ENCODE peak calls at places on chromosomes 16 and 17, in ten cellular contexts. O is colonic mucosa, H is kidney, K is Karpas-422, F is H9, I is neuronal stem cell, Z is adipocyte, T is IMR-90, D is PC-3, R is keratinocyte. W is an unnamed sample.

GRCh38 chr16:81836279-81837054 is 57.4 kb downstream of the PLCG2 start:
- DNase-seq in K (peak), O (no peak), T (no peak), R (no peak), I (no peak), D (no peak), F (no peak), H (no peak), Z (no peak), W (no peak)

GRCh38 chr16:80489173-80489572 is 51.6 kb upstream of the DYNLRB2 start:
- DNase-seq in R (no peak), K (no peak), T (no peak), O (no peak), Z (no peak), F (no peak), H (no peak), D (no peak), I (no peak), W (no peak)

GRCh38 chr17:80604007-80604728 is 59.5 kb downstream of the RPTOR start:
- DNase-seq in D (no peak), T (no peak), R (no peak), I (no peak), K (peak), O (no peak), H (no peak), Z (no peak), F (no peak), W (no peak)

GRCh38 chr16:88681084-88681680 is 5.1 kb downstream of the SNAI3 start:
- DNase-seq in T (no peak), K (peak), R (no peak), O (peak), Z (no peak), F (peak), I (no peak), H (peak), D (peak), W (peak)

GRCh38 chr17:60154616-60155426 is 5.0 kb downstream of the CA4 start:
- DNase-seq in K (no peak), R (no peak), T (peak), Z (peak), I (no peak), H (peak), O (no peak), D (peak), F (peak), W (peak)

GRCh38 chr16:75379911-75380847 is 53.1 kb downstream of the CFDP1 start:
- DNase-seq in D (no peak), Z (no peak), R (no peak), K (peak), O (peak), I (no peak), T (no peak), F (no peak), H (no peak), W (no peak)

GRCh38 chr17:77884967-77885641 is 73.4 kb upstream of the TNRC6C start:
- DNase-seq in T (no peak), O (no peak), H (no peak), F (no peak), D (no peak), I (no peak), K (no peak), Z (no peak), R (no peak), W (no peak)

GRCh38 chr17:45221081-45221996 is at the start of gene FMNL1:
- DNase-seq in H (peak), D (peak), Z (peak), K (no peak), O (peak), I (no peak), T (no peak), F (no peak), R (no peak), W (peak)

GRCh38 chr17:3710951-3711383 is 12.7 kb upstream of the HASPIN start:
- DNase-seq in O (no peak), F (peak), R (no peak), Z (peak), D (peak), T (peak), H (no peak), I (no peak), K (peak), W (no peak)

GRCh38 chr16:86381491-86381890 is 128.8 kb upstream of the FOXF1 start:
- DNase-seq in D (no peak), O (no peak), Z (no peak), R (no peak), T (no peak), I (no peak), K (no peak), F (no peak), H (no peak), W (no peak)

GRCh38 chr16:19748389-19749110 is 30.5 kb downstream of the IQCK start:
- DNase-seq in I (no peak), T (no peak), F (no peak), R (no peak), D (peak), K (no peak), O (no peak), H (no peak), Z (peak), W (no peak)

GRCh38 chr16:69373019-69373418 is 12.8 kb downstream of the TERF2 start:
- DNase-seq in Z (no peak), D (no peak), R (no peak), F (no peak), T (no peak), K (no peak), I (no peak), O (peak), H (no peak), W (no peak)

GRCh38 chr17:45138911-45139532 is 3.5 kb downstream of the ACBD4 start:
- DNase-seq in Z (no peak), F (peak), D (no peak), H (peak), O (no peak), T (no peak), R (no peak), I (no peak), K (no peak), W (peak)

GRCh38 chr17:81054308-81054707 is 19.4 kb downstream of the BAIAP2 start:
- DNase-seq in D (no peak), F (no peak), K (no peak), I (no peak), Z (no peak), R (no peak), O (no peak), T (no peak), H (no peak), W (no peak)

GRCh38 chr16:12925026-12925425 is 23.6 kb downstream of the SHISA9 start:
- DNase-seq in D (no peak), I (no peak), F (no peak), K (no peak), T (no peak), H (no peak), Z (no peak), O (no peak), R (no peak), W (no peak)

GRCh38 chr17:77475012-77475976 is 334.5 kb downstream of the SEC14L1 start:
- DNase-seq in K (no peak), Z (peak), F (no peak), D (no peak), O (no peak), R (no peak), I (no peak), T (peak), H (no peak), W (no peak)

GRCh38 chr16:56478228-56479049 is 27.1 kb downstream of the OGFOD1 start:
- DNase-seq in K (no peak), D (no peak), H (no peak), R (no peak), O (no peak), I (no peak), F (no peak), Z (peak), T (peak), W (no peak)

GRCh38 chr17:13953871-13954270 is 115.4 kb upstream of the COX10 start:
- DNase-seq in O (no peak), H (no peak), D (no peak), F (no peak), R (no peak), K (no peak), Z (peak), T (peak), I (no peak), W (no peak)

GRCh38 chr17:29726721-29727252 is 104.1 kb upstream of the CORO6 start:
- DNase-seq in F (no peak), T (peak), H (no peak), O (no peak), D (peak), R (no peak), Z (no peak), K (peak), I (no peak), W (no peak)

GRCh38 chr17:42895185-42895555 is 5.4 kb upstream of the G6PC1 start:
- DNase-seq in T (peak), H (peak), I (no peak), R (peak), K (no peak), O (peak), Z (peak), D (peak), F (no peak), W (no peak)

GRCh38 chr17:29835438-29836351 is 94.3 kb downstream of the SSH2 start:
- DNase-seq in Z (peak), O (peak), I (no peak), T (peak), R (no peak), D (peak), K (peak), H (no peak), F (no peak), W (no peak)

GRCh38 chr17:77691216-77692085 is 267.1 kb upstream of the TNRC6C start:
- DNase-seq in Z (no peak), O (no peak), R (no peak), H (no peak), D (no peak), K (peak), F (peak), T (no peak), I (no peak), W (peak)

GRCh38 chr16:70250748-70251650 is 741 bp downstream of the EXOSC6 start:
- DNase-seq in I (peak), O (peak), D (peak), R (no peak), Z (peak), H (peak), T (peak), F (peak), K (peak), W (peak)

GRCh38 chr17:77493238-77493812 is 352.6 kb downstream of the SEC14L1 start:
- DNase-seq in O (no peak), R (no peak), K (no peak), Z (no peak), D (no peak), T (no peak), I (no peak), H (no peak), F (no peak), W (peak)

GRCh38 chr17:21201302-21201602 is 12.7 kb downstream of the TMEM11 start:
- DNase-seq in D (peak), I (no peak), F (no peak), K (no peak), R (no peak), Z (peak), T (no peak), O (no peak), H (no peak), W (no peak)

GRCh38 chr17:9635340-9635739 is 10.0 kb upstream of the USP43 start:
- DNase-seq in H (no peak), K (no peak), D (no peak), O (no peak), T (no peak), R (no peak), I (no peak), F (no peak), Z (no peak), W (peak)

GRCh38 chr16:62404857-62405611 is 368.8 kb upstream of the CDH8 start:
- DNase-seq in T (no peak), Z (no peak), H (peak), R (no peak), O (no peak), I (no peak), D (no peak), K (no peak), F (peak), W (peak)

GRCh38 chr17:32519769-32520701 is 33.2 kb downstream of the CDK5R1 start:
- DNase-seq in O (peak), F (peak), K (no peak), D (no peak), Z (peak), T (no peak), H (no peak), I (peak), R (no peak), W (peak)

GRCh38 chr16:56227936-56228335 is 36.6 kb downstream of the GNAO1 start:
- DNase-seq in D (no peak), T (no peak), I (no peak), F (no peak), H (no peak), O (no peak), Z (no peak), R (no peak), K (no peak), W (no peak)

GRCh38 chr17:42276359-42276608 is at the start of gene STAT5B:
- DNase-seq in F (peak), I (peak), K (peak), D (no peak), H (peak), T (peak), R (no peak), O (peak), Z (peak), W (no peak)

GRCh38 chr17:30336369-30337171 is 2.7 kb upstream of the TMIGD1 start:
- DNase-seq in O (peak), F (peak), K (peak), H (no peak), R (peak), Z (peak), D (peak), I (peak), T (peak), W (peak)

GRCh38 chr16:48244080-48244862 is at the start of gene LONP2:
- DNase-seq in D (peak), I (peak), H (peak), O (peak), R (peak), Z (peak), F (peak), K (peak), T (peak), W (peak)
- H3K9ac ChIP-seq in D (peak), I (peak), H (peak), O (peak), R (peak), Z (peak), F (peak), K (peak), T (peak), W (peak)

DNA sequence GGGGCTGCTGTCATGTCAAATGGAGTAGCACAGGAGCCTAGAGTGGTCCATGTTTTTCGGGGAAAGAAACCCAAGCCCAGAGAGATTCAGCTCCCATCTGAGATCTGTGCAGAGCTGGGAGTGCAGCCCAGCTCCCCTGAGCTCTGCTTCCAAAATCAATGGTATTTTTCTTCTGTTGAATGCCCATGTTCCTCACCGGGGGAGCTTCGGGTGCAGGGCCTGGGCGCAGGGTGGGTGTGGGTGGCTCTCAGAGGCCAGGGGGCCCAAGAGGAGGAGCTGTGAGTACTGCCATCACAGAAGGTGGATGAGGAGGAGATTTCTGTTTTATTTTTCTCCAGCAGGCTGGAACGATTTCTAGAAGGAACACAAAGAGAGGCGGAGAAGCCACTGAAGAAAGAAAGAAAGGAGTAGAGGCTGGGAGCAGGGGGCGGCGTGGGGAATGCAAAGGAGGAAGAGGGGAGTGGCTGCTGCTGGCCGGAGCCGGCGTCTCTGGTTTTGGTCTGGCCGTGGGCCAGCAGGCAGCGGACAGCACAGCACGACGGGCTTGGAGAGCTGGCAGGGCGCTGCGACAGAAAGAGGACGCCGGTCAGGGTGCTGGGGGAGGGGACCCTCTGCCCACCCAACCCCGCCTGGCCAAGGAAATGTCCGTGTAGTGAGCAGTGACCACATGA is 76.2 kb upstream of the KSR1 start:
- DNase-seq in H (peak), Z (peak), D (peak), O (peak), R (no peak), K (no peak), T (peak), F (no peak), I (peak), W (peak)
- H3K9ac ChIP-seq in H (peak), Z (peak), D (no peak), O (no peak), R (no peak), K (no peak), T (peak), F (no peak), I (peak), W (no peak)

DNA sequence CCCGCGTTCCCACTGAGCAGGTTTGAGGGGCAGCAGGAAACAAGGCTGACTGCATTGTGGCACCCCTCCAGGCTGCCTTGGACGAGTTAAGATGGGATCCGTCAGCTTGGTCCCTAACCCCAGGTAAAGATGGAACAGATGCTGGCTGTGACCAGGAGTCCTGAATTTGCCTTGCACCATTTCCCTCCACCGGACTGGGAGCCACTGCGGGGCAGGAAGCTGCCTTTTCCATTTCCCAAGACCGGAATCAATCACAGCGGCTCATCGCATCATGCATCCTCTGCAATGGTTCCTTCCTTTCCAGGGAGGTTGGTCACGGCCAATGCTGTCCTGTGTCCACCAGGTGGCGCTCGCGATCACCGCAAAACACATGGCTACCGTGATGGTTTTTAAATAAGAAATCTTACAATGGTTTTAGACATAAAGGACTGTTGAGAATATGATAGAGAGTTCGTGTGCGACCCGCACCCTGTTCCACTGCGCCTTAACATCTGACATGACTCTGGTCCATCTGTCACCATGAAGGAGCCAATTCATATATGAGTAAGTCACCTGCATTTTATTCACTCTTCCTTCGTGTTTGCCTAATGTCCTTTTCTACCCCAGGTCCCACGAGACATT is 6.8 kb upstream of the MEAK7 start:
- DNase-seq in T (peak), H (peak), I (peak), K (peak), D (peak), Z (peak), O (peak), F (peak), R (no peak), W (peak)
- H3K9ac ChIP-seq in T (no peak), H (no peak), I (no peak), K (peak), D (no peak), Z (no peak), O (no peak), F (no peak), R (peak), W (no peak)

GRCh38 chr17:82440991-82441627 is 9.4 kb downstream of the CYBC1 start:
- DNase-seq in Z (no peak), I (no peak), H (peak), K (peak), D (no peak), F (no peak), R (no peak), T (no peak), O (no peak), W (no peak)
- H3K9ac ChIP-seq in Z (no peak), I (peak), H (no peak), K (no peak), D (no peak), F (no peak), R (no peak), T (no peak), O (no peak), W (no peak)

GRCh38 chr16:50313596-50314483 is 47.5 kb downstream of the ADCY7 start:
- DNase-seq in R (no peak), D (no peak), H (peak), T (peak), O (no peak), I (no peak), Z (no peak), F (peak), K (no peak), W (peak)
- H3K9ac ChIP-seq in R (no peak), D (no peak), H (no peak), T (no peak), O (no peak), I (peak), Z (peak), F (no peak), K (no peak), W (peak)

GRCh38 chr16:370980-371728 is 816 bp upstream of the MRPL28 start:
- DNase-seq in F (no peak), R (no peak), K (no peak), O (no peak), T (no peak), Z (no peak), I (no peak), D (no peak), H (peak), W (peak)
- H3K9ac ChIP-seq in F (no peak), R (peak), K (peak), O (no peak), T (peak), Z (peak), I (peak), D (no peak), H (peak), W (no peak)

GRCh38 chr16:11274964-11275363 is 1.3 kb downstream of the PRM2 start:
- DNase-seq in D (no peak), I (no peak), Z (no peak), T (no peak), R (no peak), K (no peak), H (no peak), O (no peak), F (no peak), W (no peak)
- H3K9ac ChIP-seq in D (no peak), I (no peak), Z (no peak), T (no peak), R (no peak), K (no peak), H (no peak), O (no peak), F (no peak), W (no peak)